ENCODE peak calls at places on chromosomes 2 and 18, in nine cellular contexts. N is GM06990, E is suprapubic skin, W is GM23338, I is BJ, F is lower lobe of right lung, M is RWPE2, J is transverse colon, X is brain microvascular endothelial cell. Y is an unnamed sample.

GRCh38 chr2:105798595-105798994 is 53.9 kb downstream of the NCK2 start:
- DNase-seq in E (no peak), J (no peak), M (no peak), X (no peak), W (no peak), I (no peak), F (no peak), N (no peak), Y (no peak)

GRCh38 chr2:24855703-24856102 is 62.5 kb downstream of the CENPO start:
- DNase-seq in W (no peak), F (no peak), I (peak; percentile 39), N (no peak), E (no peak), M (no peak), X (peak; percentile 45), J (no peak), Y (no peak)

GRCh38 chr2:187466129-187466792 is 18.2 kb upstream of the CALCRL start:
- DNase-seq in F (no peak), M (no peak), N (no peak), X (no peak), J (no peak), W (no peak), E (no peak), I (no peak), Y (no peak)

GRCh38 chr2:158181171-158181570 is 79.5 kb downstream of the UPP2 start:
- DNase-seq in N (no peak), M (no peak), F (no peak), I (no peak), E (no peak), W (no peak), J (no peak), X (no peak), Y (no peak)

GRCh38 chr18:6994719-6995430 is 122.7 kb downstream of the LAMA1 start:
- DNase-seq in J (no peak), I (no peak), M (no peak), N (no peak), E (no peak), W (no peak), X (no peak), F (no peak), Y (peak; percentile 54)

GRCh38 chr2:74740395-74741075 is 86.5 kb downstream of the SEMA4F start:
- DNase-seq in J (peak; percentile 85), I (peak; percentile 95), M (peak; percentile 97), E (peak; percentile 70), N (no peak), F (peak; percentile 76), W (no peak), X (peak; percentile 87), Y (peak; percentile 92)

GRCh38 chr2:96374211-96374951 is 38.8 kb downstream of the NCAPH start:
- DNase-seq in E (no peak), I (no peak), N (no peak), W (no peak), M (no peak), J (peak; percentile 36), F (no peak), X (peak; percentile 32), Y (no peak)

GRCh38 chr18:44594779-44595467 is 85.8 kb upstream of the SETBP1 start:
- DNase-seq in X (peak; percentile 75), N (no peak), M (no peak), I (no peak), F (no peak), J (no peak), E (no peak), W (peak; percentile 41), Y (no peak)

GRCh38 chr18:28034567-28034966 is 142.4 kb downstream of the CDH2 start:
- DNase-seq in M (no peak), J (no peak), F (no peak), I (no peak), N (no peak), W (no peak), X (no peak), E (no peak), Y (no peak)

GRCh38 chr2:43880952-43881351 is 42.2 kb downstream of the ABCG8 start:
- DNase-seq in X (no peak), W (no peak), N (no peak), E (no peak), F (no peak), J (no peak), M (no peak), I (no peak), Y (no peak)

GRCh38 chr2:52414596-52414995 is 1353.0 kb upstream of the CHAC2 start:
- DNase-seq in F (no peak), J (no peak), M (no peak), I (no peak), X (no peak), W (no peak), N (no peak), E (no peak), Y (no peak)

DNA sequence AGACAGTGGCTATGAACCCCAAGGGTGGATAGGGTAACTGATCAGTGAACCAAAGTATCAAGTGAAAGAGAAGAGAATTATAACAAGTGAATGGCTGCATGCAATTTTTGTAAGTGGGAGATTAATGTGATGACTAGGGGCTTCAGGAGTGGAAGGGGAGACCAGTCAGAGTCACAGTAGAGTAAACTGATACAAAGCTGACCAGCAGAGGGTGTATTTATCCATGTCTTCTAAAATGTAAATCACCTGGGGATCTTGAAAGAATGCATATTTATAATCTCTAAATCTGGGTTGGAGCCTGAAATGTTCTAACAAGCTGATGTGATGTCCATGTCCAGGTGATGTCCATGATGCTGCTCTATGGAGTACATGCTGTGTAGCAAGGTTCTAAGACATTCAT is 1351.3 kb upstream of the CHAC2 start:
- DNase-seq in N (no peak), M (no peak), W (peak; percentile 49), X (no peak), I (no peak), F (no peak), E (no peak), J (no peak), Y (no peak)
- TF ChIP-seq CTCF in N (no peak), M (peak; percentile 43), W (peak; percentile 60), X (peak; percentile 54), I (no peak), F (no peak), E (no peak), J (no peak), Y (peak; percentile 21)

GRCh38 chr2:77034460-77034859 is 487.7 kb downstream of the LRRTM4 start:
- DNase-seq in X (no peak), E (no peak), W (no peak), N (no peak), I (no peak), F (no peak), M (no peak), J (no peak), Y (no peak)
- H3K27me3 ChIP-seq in X (no peaks in the 10 kb centered on the region), E (no peaks in the 10 kb centered on the region), W (no peaks in the 10 kb centered on the region), N (no peaks in the 10 kb centered on the region), I (no peaks in the 10 kb centered on the region), F (no peaks in the 10 kb centered on the region), M (peaks cover 7% of the 10 kb centered on the region), J (no peaks in the 10 kb centered on the region), Y (no peaks in the 10 kb centered on the region)

GRCh38 chr2:109128048-109128465 is 948 bp upstream of the SH3RF3 start:
- DNase-seq in W (peak; percentile 92), I (no peak), J (peak; percentile 67), X (peak; percentile 81), M (peak; percentile 79), N (peak; percentile 58), E (peak; percentile 82), F (peak; percentile 78), Y (no peak)

GRCh38 chr2:109125595-109126500 is 3.2 kb upstream of the SH3RF3 start:
- DNase-seq in E (no peak), N (no peak), I (peak; percentile 94), F (no peak), X (peak; percentile 75), W (no peak), J (no peak), M (no peak), Y (peak; percentile 85)

GRCh38 chr2:109126501-109126860 is 2.5 kb upstream of the SH3RF3 start:
- DNase-seq in I (no peak), E (no peak), W (no peak), M (no peak), N (no peak), F (no peak), J (no peak), X (peak; percentile 87), Y (peak; percentile 47)

GRCh38 chr2:109128466-109129355 is at the start of gene SH3RF3:
- DNase-seq in I (no peak), W (peak; percentile 61), N (peak; percentile 45), M (no peak), X (peak; percentile 36), J (peak; percentile 25), F (peak; percentile 69), E (no peak), Y (no peak)

DNA sequence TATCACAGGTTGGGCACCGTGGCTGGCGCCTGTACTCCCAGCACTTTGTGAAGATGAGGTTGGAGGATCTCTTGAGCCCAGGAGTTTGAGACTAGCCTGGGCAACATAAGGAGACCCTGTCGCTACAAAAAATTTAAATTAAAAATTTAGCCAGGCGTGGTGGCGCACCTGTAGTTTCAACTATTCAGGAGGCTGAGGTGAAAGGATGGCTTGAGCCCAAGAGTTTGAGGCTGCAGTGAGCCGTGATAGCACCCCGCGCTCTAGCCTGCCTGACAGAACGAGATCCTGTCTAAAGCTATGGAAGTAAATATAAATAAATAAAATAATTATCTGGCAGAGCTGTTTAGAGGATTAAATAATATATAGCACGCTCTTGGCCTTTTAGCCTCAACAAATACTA is 1.4 kb upstream of the SH3RF3 start:
- DNase-seq in J (no peak), N (no peak), F (no peak), E (no peak), X (no peak), M (no peak), I (no peak), W (no peak), Y (no peak)
- H3K4me3 ChIP-seq in J (no peak overlapping the region), N (no peak overlapping the region), F (peak overlapping the region; percentile 74), E (peak overlapping the region; percentile 85), X (no peak overlapping the region), M (no peak overlapping the region), I (no peak overlapping the region), W (peak overlapping the region; percentile 68), Y (no peak overlapping the region)

DNA sequence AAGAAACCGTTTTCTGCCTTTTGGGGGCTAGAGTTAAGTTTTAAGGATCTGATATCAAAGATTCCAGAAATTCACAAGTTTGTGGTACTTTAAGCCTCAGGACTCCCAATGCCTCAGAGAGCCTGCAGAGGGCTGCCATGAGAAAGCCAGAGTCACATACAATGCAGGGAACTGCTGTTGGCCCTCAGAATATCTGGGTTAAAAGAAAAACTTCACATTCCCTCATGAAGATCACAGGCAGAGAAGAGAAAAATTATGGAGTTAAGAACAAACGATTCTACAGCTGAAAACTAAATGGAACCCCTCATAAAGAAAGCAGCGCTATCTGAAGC is 39.5 kb downstream of the HDAC4 start:
- DNase-seq in X (no peak), M (no peak), F (no peak), N (no peak), E (no peak), J (no peak), W (peak; percentile 54), I (no peak), Y (no peak)
- TF ChIP-seq CTCF in X (peak; percentile 63), M (no peak), F (no peak), N (no peak), E (no peak), J (no peak), W (peak; percentile 40), I (peak; percentile 44), Y (peak; percentile 16)

GRCh38 chr2:63059434-63060078 is 8.9 kb downstream of the OTX1 start:
- DNase-seq in E (no peak), X (no peak), J (no peak), F (no peak), I (no peak), M (no peak), N (peak; percentile 12), W (peak; percentile 67), Y (no peak)
- H3K27me3 ChIP-seq in E (peaks cover 99% of the 10 kb centered on the region), X (peaks cover 88% of the 10 kb centered on the region), J (peaks cover 100% of the 10 kb centered on the region), F (peaks cover 100% of the 10 kb centered on the region), I (peaks cover 53% of the 10 kb centered on the region), M (peaks cover 62% of the 10 kb centered on the region), N (peaks cover 2% of the 10 kb centered on the region), W (peaks cover 96% of the 10 kb centered on the region), Y (peaks cover 56% of the 10 kb centered on the region)

Y was measured in kidney epithelial cell.